ENCODE peak calls at places on chromosomes 3 and 15, in four cellular contexts. L, Q, W and Y are unnamed samples.
A peak's percentile ranks its signal among the peaks of the same experiment; 100 is the strongest.

GRCh38 chr3:71726106-71726505 is 904 bp upstream of the EIF4E3 start:
- DNase-seq in W (no peak), L (no peak), Q (no peak), Y (no peak)

GRCh38 chr3:123314409-123315270 is 112.9 kb downstream of the SEC22A start:
- DNase-seq in Q (no peak), L (no peak), W (no peak), Y (peak; percentile 90)

GRCh38 chr3:98812851-98813374 is 49.8 kb downstream of the ST3GAL6 start:
- DNase-seq in L (no peak), W (peak; percentile 16), Q (peak; percentile 82), Y (no peak)

GRCh38 chr15:42409011-42409410 is 49.7 kb downstream of the CAPN3 start:
- DNase-seq in Q (no peak), W (no peak), L (no peak), Y (no peak)

GRCh38 chr3:159620873-159621272 is 367.8 kb upstream of the IL12A start:
- DNase-seq in L (no peak), W (no peak), Q (no peak), Y (no peak)

GRCh38 chr15:79049416-79049815 is 41.2 kb downstream of the RASGRF1 start:
- DNase-seq in L (no peak), W (no peak), Q (no peak), Y (no peak)

GRCh38 chr15:31489801-31490646 is 163.4 kb downstream of the KLF13 start:
- DNase-seq in L (no peak), Q (peak; percentile 30), W (peak; percentile 60), Y (peak; percentile 54)

GRCh38 chr3:10164546-10165393 is at the start of gene IRAK2:
- DNase-seq in W (peak; percentile 92), Q (peak; percentile 35), L (no peak), Y (no peak)

GRCh38 chr15:92747047-92747446 is 91.5 kb upstream of the FAM174B start:
- DNase-seq in Q (no peak), L (no peak), W (no peak), Y (no peak)

GRCh38 chr15:49032601-49033145 is 13.6 kb downstream of the SECISBP2L start:
- DNase-seq in L (no peak), Q (no peak), W (no peak), Y (no peak)

GRCh38 chr3:126567696-126568438 is 9.1 kb upstream of the C3orf22 start:
- DNase-seq in L (no peak), W (no peak), Q (peak; percentile 25), Y (peak; percentile 45)

GRCh38 chr15:84975871-84976351 is 5.7 kb upstream of the PDE8A start:
- DNase-seq in W (no peak), Q (no peak), L (no peak), Y (no peak)

GRCh38 chr3:102006812-102007485 is 157.6 kb downstream of the NFKBIZ start:
- DNase-seq in L (no peak), W (no peak), Q (no peak), Y (no peak)

GRCh38 chr15:66461917-66462316 is 35.6 kb downstream of the SNAPC5 start:
- DNase-seq in W (no peak), L (no peak), Q (no peak), Y (no peak)

GRCh38 chr15:90620379-90621134 is 90.8 kb downstream of the CRTC3 start:
- DNase-seq in L (peak; percentile 27), Q (no peak), W (peak; percentile 79), Y (no peak)

GRCh38 chr3:194212021-194212868 is 76.3 kb downstream of the HES1 start:
- DNase-seq in W (no peak), L (no peak), Q (no peak), Y (peak; percentile 61)

GRCh38 chr3:127614928-127615592 is 13.9 kb upstream of the PODXL2 start:
- DNase-seq in L (no peak), W (no peak), Q (no peak), Y (no peak)

GRCh38 chr15:38069506-38069905 is 135.1 kb downstream of the TMCO5A start:
- DNase-seq in L (no peak), W (no peak), Q (no peak), Y (no peak)

GRCh38 chr3:187227658-187228258 is 30.5 kb downstream of the RTP1 start:
- DNase-seq in L (no peak), Q (no peak), W (no peak), Y (no peak)

GRCh38 chr15:53693729-53694533 is 65.5 kb downstream of the WDR72 start:
- DNase-seq in Q (no peak), W (no peak), L (no peak), Y (no peak)

GRCh38 chr3:45137656-45138181 is 8.5 kb downstream of the CDCP1 start:
- DNase-seq in L (no peak), Q (no peak), W (peak; percentile 86), Y (no peak)

GRCh38 chr3:86830566-86830965 is 160.4 kb downstream of the VGLL3 start:
- DNase-seq in W (no peak), L (no peak), Q (no peak), Y (no peak)

GRCh38 chr3:81492048-81492447 is 269.4 kb downstream of the GBE1 start:
- DNase-seq in Q (no peak), W (no peak), L (no peak), Y (no peak)

GRCh38 chr3:62873672-62874397 is 1.4 kb downstream of the CADPS start:
- DNase-seq in Q (no peak), L (no peak), W (no peak), Y (peak; percentile 70)

GRCh38 chr3:15206662-15207576 is 873 bp downstream of the CAPN7 start:
- DNase-seq in L (no peak), W (peak; percentile 59), Q (peak; percentile 53), Y (no peak)

GRCh38 chr3:112930771-112931170 is 44.1 kb downstream of the CD200R1 start:
- DNase-seq in L (no peak), W (no peak), Q (no peak), Y (no peak)

GRCh38 chr15:40815042-40815678 is 7.9 kb upstream of the DNAJC17 start:
- DNase-seq in L (no peak), W (no peak), Q (no peak), Y (no peak)

GRCh38 chr3:40582401-40583027 is 57.8 kb downstream of the ZNF621 start:
- DNase-seq in W (no peak), L (no peak), Q (no peak), Y (no peak)

DNA sequence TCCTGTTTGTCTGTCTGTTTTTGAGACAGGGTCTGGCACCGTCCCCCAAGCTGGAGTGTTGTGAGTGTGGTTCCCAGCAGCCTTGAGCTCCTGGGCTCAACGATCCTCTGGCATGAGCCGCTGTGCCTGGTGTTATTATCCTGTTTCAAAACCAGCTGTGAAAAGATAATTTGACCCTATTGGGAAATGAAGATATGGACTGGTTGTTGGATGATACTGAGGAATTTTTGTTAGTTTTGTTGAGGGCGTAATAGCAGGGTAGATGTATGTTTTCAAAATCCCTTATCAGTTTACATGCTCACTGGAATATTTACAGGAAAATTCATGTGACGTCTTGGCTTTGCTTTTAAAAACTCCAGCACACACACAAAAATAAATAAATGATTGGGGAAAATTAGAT is 56.6 kb upstream of the TFRC start:
- DNase-seq in Q (no peak), L (no peak), W (no peak), Y (no peak)
- TF ChIP-seq BRCA1 in Q (no peak), L (no peak), W (no peak), Y (no peak)

GRCh38 chr3:42880183-42880582 is 4.5 kb upstream of the CYP8B1 start:
- DNase-seq in Q (no peak), L (no peak), W (no peak), Y (no peak)

GRCh38 chr3:42887084-42887483 is 11.4 kb upstream of the CYP8B1 start:
- DNase-seq in W (no peak), L (no peak), Q (no peak), Y (no peak)

GRCh38 chr3:42880601-42881451 is 5.1 kb upstream of the CYP8B1 start:
- DNase-seq in Q (peak; percentile 66), L (peak; percentile 42), W (peak; percentile 94), Y (peak; percentile 86)

GRCh38 chr3:42886294-42886822 is 10.7 kb upstream of the CYP8B1 start:
- DNase-seq in Q (no peak), W (no peak), L (no peak), Y (no peak)

DNA sequence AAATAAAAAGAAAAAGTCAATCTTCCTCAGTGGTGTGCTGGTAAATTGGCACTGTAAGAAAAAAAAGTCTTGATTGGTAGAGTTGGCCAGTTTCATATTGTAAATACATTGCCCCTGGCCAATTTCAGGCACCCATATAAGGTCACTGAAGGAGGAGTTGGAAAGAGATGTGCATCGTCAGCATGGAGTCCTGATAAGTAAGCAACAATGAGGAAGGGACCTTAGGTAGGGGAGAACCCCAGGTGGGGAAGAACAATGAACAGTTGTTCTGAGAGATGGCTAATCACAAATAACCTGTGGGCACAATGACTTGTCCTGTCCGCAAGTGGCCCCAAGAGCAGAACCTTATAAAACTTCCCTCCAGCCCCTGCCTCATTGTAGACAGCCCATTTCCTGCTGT is 8.6 kb upstream of the CYP8B1 start:
- DNase-seq in W (no peak), Q (peak; percentile 35), L (no peak), Y (no peak)
- TF ChIP-seq KDM1A in W (no peak), Q (no peak), L (no peak), Y (no peak)

DNA sequence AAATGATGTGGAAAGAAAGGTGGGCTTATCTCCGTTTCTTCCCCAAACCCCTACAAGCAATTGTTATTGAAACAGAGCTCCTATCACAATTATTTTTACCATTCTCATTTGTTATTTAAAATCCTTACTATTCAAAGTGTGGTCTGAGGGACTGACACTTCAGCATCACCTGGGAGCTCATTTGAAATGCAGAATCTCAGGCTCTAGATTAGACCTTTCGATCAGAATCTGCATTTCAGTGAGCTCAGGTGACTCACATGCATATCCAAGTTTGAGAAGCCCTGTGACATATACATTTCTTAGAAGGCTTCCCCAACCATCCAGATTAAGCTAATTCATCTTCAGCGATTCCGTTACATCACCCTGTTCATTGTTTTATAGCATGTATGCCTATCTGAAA is 145.0 kb downstream of the KCNH8 start:
- DNase-seq in W (no peak), L (no peak), Q (no peak), Y (no peak)
- TF ChIP-seq BRCA1 in W (no peak), L (no peak), Q (no peak), Y (no peak)

DNA sequence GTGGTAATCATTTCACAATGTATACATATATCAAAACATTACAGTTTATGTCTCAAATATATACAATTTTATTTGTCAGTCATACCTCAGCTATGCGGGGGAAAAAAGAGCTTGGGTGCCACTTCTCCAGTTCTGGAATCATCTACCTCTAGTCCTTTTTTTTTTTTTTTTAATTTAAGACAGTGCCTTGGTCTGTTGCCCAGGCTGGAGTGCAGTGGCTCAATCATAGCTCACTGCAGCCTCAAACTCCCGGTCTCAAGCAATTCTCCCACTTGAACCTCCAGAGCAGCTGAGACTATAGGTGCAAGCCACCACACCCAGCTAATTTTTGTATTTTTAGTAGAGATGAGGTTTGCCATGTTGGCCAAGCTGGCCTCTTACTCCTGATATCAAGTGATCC is 67.4 kb downstream of the TMEM266 start:
- DNase-seq in W (no peak), Q (no peak), L (no peak), Y (no peak)
- TF ChIP-seq KDM1A in W (no peak), Q (no peak), L (no peak), Y (no peak)

DNA sequence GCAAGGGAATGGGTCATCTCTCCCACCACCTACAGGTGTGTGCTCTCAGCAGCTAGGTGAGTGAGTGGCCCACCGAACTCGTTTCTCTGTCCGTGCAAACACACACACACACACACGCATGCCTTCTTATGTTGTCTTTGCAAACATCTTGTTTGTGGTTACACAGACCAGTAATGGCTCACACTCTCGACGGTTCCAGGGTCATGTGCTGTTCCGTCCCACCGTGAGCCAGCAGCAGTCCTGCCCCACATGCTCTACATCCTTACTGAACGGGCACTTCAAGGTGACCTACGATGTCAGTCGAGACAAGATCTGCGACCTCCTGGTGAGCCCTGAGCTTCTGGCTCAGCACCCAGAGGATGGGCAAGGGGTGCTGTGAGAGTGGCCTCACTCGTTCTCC is 4.3 kb downstream of the ITIH1 start:
- DNase-seq in L (no peak), W (no peak), Q (no peak), Y (no peak)
- TF ChIP-seq BRCA1 in L (no peak), W (no peak), Q (no peak), Y (no peak)